ENCODE peak calls at places on chromosomes 5 and 9, in five cellular contexts. T is psoas muscle, V is mesenchymal stem cell, P is HCT116, X is thoracic aorta. N is an unnamed sample.

GRCh38 chr5:111583761-111584203 is 71.4 kb upstream of the STARD4 start:
- DNase-seq in T (no peak), V (peak; percentile 65), P (no peak), X (no peak), N (no peak)

GRCh38 chr9:89295400-89295799 is 15.6 kb upstream of the CKS2 start:
- DNase-seq in T (no peak), V (no peak), P (no peak), X (no peak), N (peak; percentile 36)

GRCh38 chr9:130143974-130144373 is 28.2 kb upstream of the NCS1 start:
- DNase-seq in T (no peak), V (peak; percentile 31), P (no peak), X (no peak), N (no peak)

GRCh38 chr9:27626629-27627564 is 53.6 kb upstream of the C9orf72 start:
- DNase-seq in T (no peak), V (no peak), P (no peak), X (no peak), N (no peak)

GRCh38 chr5:67297376-67297775 is 100.8 kb upstream of the CD180 start:
- DNase-seq in T (no peak), V (no peak), P (no peak), X (no peak), N (no peak)

GRCh38 chr5:150762216-150762615 is 3.4 kb upstream of the DCTN4 start:
- DNase-seq in T (peak; percentile 46), V (no peak), P (no peak), X (no peak), N (no peak)

GRCh38 chr5:41009228-41009627 is 61.9 kb downstream of the MROH2B start:
- DNase-seq in T (no peak), V (no peak), P (peak; percentile 26), X (no peak), N (peak; percentile 88)

GRCh38 chr5:143720689-143721088 is 91.3 kb upstream of the HMHB1 start:
- DNase-seq in T (no peak), V (no peak), P (no peak), X (no peak), N (no peak)

GRCh38 chr5:72552041-72552557 is 44.9 kb upstream of the ZNF366 start:
- DNase-seq in T (no peak), V (peak; percentile 63), P (no peak), X (no peak), N (peak; percentile 33)

GRCh38 chr5:14510156-14510734 is 71.3 kb upstream of the OTULINL start:
- DNase-seq in T (no peak), V (no peak), P (no peak), X (no peak), N (no peak)

GRCh38 chr5:93421987-93422391 is 159.0 kb downstream of the NR2F1-AS1 start:
- DNase-seq in T (no peak), V (no peak), P (no peak), X (no peak), N (no peak)

GRCh38 chr5:147051193-147051592 is 172.6 kb upstream of the PPP2R2B start:
- DNase-seq in T (no peak), V (peak; percentile 29), P (no peak), X (no peak), N (peak; percentile 5)

GRCh38 chr9:137757139-137757538 is 120.4 kb upstream of the CACNA1B start:
- DNase-seq in T (peak; percentile 84), V (no peak), P (no peak), X (no peak), N (no peak)

GRCh38 chr5:69083412-69083811 is 10.4 kb upstream of the SLC30A5 start:
- DNase-seq in T (no peak), V (no peak), P (peak; percentile 47), X (no peak), N (peak; percentile 54)

GRCh38 chr9:135588886-135589595 is 27.5 kb downstream of the PAEP start:
- DNase-seq in T (peak; percentile 39), V (no peak), P (no peak), X (no peak), N (no peak)

GRCh38 chr5:76971471-76971870 is 18.6 kb downstream of the CRHBP start:
- DNase-seq in T (no peak), V (peak; percentile 10), P (no peak), X (no peak), N (no peak)

GRCh38 chr5:127608077-127608660 is 40.7 kb upstream of the CTXN3 start:
- DNase-seq in T (no peak), V (no peak), P (no peak), X (no peak), N (no peak)

GRCh38 chr9:127051881-127052595 is 70.4 kb downstream of the ANGPTL2 start:
- DNase-seq in T (no peak), V (no peak), P (no peak), X (no peak), N (no peak)

GRCh38 chr9:86965627-86966395 is 18.5 kb upstream of the GAS1 start:
- DNase-seq in T (no peak), V (no peak), P (no peak), X (no peak), N (no peak)

GRCh38 chr5:179411161-179411841 is 66.0 kb upstream of the ADAMTS2 start:
- DNase-seq in T (no peak), V (no peak), P (no peak), X (no peak), N (no peak)

GRCh38 chr9:96649620-96650323 is 5.3 kb downstream of the PRXL2C start:
- DNase-seq in T (no peak), V (no peak), P (no peak), X (no peak), N (no peak)

GRCh38 chr9:120942186-120943001 is 15.8 kb upstream of the TRAF1 start:
- DNase-seq in T (peak; percentile 66), V (no peak), P (no peak), X (no peak), N (no peak)

GRCh38 chr5:146426853-146427618 is 20.1 kb upstream of the TCERG1 start:
- DNase-seq in T (no peak), V (peak; percentile 55), P (peak; percentile 26), X (no peak), N (peak; percentile 78)

GRCh38 chr9:108512426-108513173 is 343.2 kb downstream of the ACTL7B start:
- DNase-seq in T (no peak), V (no peak), P (no peak), X (no peak), N (no peak)

GRCh38 chr5:138648841-138649240 is 73.6 kb upstream of the HSPA9 start:
- DNase-seq in T (no peak), V (no peak), P (no peak), X (no peak), N (no peak)
- H3K4me3 ChIP-seq in T (no peak overlapping the region), V (no peak overlapping the region), P (no peak overlapping the region), X (no peak overlapping the region), N (no peak overlapping the region)

GRCh38 chr5:4216142-4216541 is 620.5 kb downstream of the IRX1 start:
- DNase-seq in T (no peak), V (no peak), P (no peak), X (no peak), N (no peak)
- H3K9me3 ChIP-seq in T (no peaks in the 10 kb centered on the region), V (peaks cover 17% of the 10 kb centered on the region), P (peaks cover 12% of the 10 kb centered on the region), X (no peaks in the 10 kb centered on the region), N (peaks cover 27% of the 10 kb centered on the region)

DNA sequence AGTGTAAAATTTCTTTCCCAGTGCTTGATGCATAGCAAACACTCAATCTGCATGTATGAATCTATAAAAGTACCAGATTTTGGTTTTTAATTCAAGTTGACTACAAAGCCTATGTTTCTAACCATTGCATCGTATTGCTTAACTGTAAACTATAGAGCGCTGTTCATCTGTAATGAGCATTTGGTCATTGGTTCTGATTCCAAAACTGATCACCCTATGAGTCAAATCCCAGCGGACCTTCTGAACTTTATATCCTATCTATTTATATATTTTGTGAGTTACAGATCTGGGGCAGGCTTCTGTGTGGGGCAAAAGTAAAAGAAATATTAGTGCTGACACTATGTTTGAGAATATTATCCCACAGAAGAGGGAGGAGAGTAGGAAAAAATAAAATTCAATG is 305.7 kb upstream of the TNC start:
- DNase-seq in T (no peak), V (no peak), P (no peak), X (no peak), N (no peak)
- H3K36me3 ChIP-seq in T (no peaks in the 10 kb centered on the region), V (no peaks in the 10 kb centered on the region), P (no peaks in the 10 kb centered on the region), X (no peaks in the 10 kb centered on the region), N (no peaks in the 10 kb centered on the region)

DNA sequence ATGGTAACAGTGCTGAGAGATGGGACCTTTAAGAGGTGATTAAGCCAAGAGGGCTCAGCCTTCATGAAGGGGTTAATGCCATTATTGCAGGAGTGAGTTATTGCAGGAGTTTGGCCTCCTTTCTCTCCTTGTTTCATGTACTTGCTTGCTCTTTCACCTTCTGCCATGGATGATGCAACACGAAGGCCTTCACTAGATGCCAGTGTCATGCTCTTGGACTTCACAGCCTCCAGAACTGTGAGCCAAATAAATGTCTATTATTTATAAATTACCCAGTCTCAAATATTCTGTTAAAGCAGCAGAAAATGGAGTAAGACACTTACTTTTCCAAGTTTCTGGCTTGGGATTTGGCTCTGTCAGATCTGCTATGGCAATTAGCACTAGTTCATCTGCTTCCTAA is 38.4 kb upstream of the RECK start:
- DNase-seq in T (no peak), V (no peak), P (no peak), X (no peak), N (no peak)
- H3K4me3 ChIP-seq in T (no peak overlapping the region), V (no peak overlapping the region), P (no peak overlapping the region), X (no peak overlapping the region), N (no peak overlapping the region)

DNA sequence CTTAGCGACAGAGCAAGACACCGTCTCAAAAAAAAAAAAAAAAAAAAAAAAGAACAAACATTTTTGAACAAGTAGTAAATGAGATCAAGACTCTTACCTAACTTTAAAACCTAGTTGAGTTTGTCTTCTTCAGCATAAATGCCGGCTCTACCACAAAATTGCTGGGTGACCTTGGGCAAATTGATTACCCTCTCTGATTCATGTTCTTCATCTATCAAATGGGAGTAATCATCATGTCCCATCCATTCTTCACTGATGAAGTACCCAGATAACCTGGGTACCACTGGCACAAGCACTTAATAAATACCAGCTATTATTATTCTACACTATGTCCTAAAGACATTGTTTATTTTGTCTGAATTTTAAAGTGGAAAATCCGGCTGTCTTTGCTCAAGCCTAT is 96.3 kb downstream of the ATPSCKMT start:
- DNase-seq in T (no peak), V (no peak), P (no peak), X (no peak), N (no peak)
- H3K9me3 ChIP-seq in T (no peaks in the 10 kb centered on the region), V (no peaks in the 10 kb centered on the region), P (no peaks in the 10 kb centered on the region), X (no peaks in the 10 kb centered on the region), N (no peaks in the 10 kb centered on the region)

GRCh38 chr5:75349663-75350062 is 12.6 kb downstream of the HMGCR start:
- DNase-seq in T (no peak), V (no peak), P (no peak), X (no peak), N (no peak)
- H3K36me3 ChIP-seq in T (peaks cover 99% of the 10 kb centered on the region), V (peaks cover 8% of the 10 kb centered on the region), P (peaks cover 78% of the 10 kb centered on the region), X (peaks cover 36% of the 10 kb centered on the region), N (peaks cover 99% of the 10 kb centered on the region)

GRCh38 chr9:2418619-2419018 is 203.0 kb upstream of the VLDLR start:
- DNase-seq in T (no peak), V (peak; percentile 13), P (no peak), X (no peak), N (peak; percentile 83)
- H3K4me3 ChIP-seq in T (no peak overlapping the region), V (no peak overlapping the region), P (no peak overlapping the region), X (no peak overlapping the region), N (no peak overlapping the region)

DNA sequence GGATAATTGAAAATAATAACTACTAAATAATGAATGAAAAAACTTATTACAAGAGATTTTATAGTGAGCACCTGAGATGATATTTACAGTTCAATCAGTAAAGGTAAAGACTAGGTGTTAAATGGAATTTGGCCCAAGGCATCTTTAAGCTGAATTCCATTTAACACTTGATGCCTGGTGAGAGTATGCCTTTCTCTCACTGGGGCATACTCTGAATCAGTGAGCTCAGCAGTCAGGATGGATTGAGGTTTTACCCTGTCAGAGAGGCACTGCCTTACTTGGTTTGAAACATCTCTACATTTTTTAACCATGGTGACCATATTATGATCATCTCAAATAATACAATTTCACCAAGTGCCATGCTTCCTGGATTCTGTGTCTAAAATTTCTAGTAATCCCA is 1416.3 kb downstream of the MAT2B start:
- DNase-seq in T (no peak), V (no peak), P (no peak), X (no peak), N (no peak)
- H3K9me3 ChIP-seq in T (peaks cover 25% of the 10 kb centered on the region), V (peaks cover 65% of the 10 kb centered on the region), P (peaks cover 2% of the 10 kb centered on the region), X (peaks cover 5% of the 10 kb centered on the region), N (peaks cover 3% of the 10 kb centered on the region)

N was measured in A673.